ENCODE peak calls at places on chromosomes 11 and 22, in four cellular contexts. G is naive thymus-derived CD8-positive, alpha-beta T cell; O is cardiac muscle cell; U is NCI-H345. H is an unnamed sample.

GRCh38 chr22:37032535-37033460 is 13.3 kb downstream of the MPST start:
- DNase-seq in G (no peak), O (peak), U (no peak), H (no peak)

GRCh38 chr22:49632199-49633009 is 195.3 kb downstream of the BRD1 start:
- DNase-seq in G (no peak), O (peak), U (peak), H (no peak)

GRCh38 chr11:48098024-48098423 is 117.7 kb downstream of the PTPRJ start:
- DNase-seq in G (no peak), O (no peak), U (no peak), H (no peak)

GRCh38 chr11:117187799-117188481 is 9.4 kb downstream of the SIDT2 start:
- DNase-seq in G (no peak), O (no peak), U (no peak), H (no peak)

GRCh38 chr11:109747839-109748238 is 325.8 kb downstream of the C11orf87 start:
- DNase-seq in G (no peak), O (no peak), U (no peak), H (no peak)

GRCh38 chr11:1532606-1533341 is 39.3 kb downstream of the DUSP8 start:
- DNase-seq in G (no peak), O (no peak), U (no peak), H (no peak)

GRCh38 chr11:10899542-10899830 is 41.6 kb upstream of the ZBED5 start:
- DNase-seq in G (no peak), O (no peak), U (peak), H (no peak)

GRCh38 chr11:14904745-14905103 is 12.7 kb upstream of the CYP2R1 start:
- DNase-seq in G (peak), O (peak), U (no peak), H (no peak)

GRCh38 chr11:106763516-106763915 is 254.8 kb downstream of the GUCY1A2 start:
- DNase-seq in G (no peak), O (peak), U (no peak), H (no peak)

H was measured in NCI-H526 treated with DMSO at 0.1 percent for 48 hours.